ENCODE peak calls at places on chromosomes 16 and 17, in five cellular contexts. B is tibial nerve, F is thoracic aorta, T is heart right ventricle, Y is mammary epithelial cell. Q is an unnamed sample.

GRCh38 chr17:30586818-30587595 is 109.8 kb downstream of the GOSR1 start:
- DNase-seq in B (no peak), F (no peak), T (no peak), Y (peak; percentile 71), Q (no peak)

GRCh38 chr16:86363057-86363490 is 147.3 kb upstream of the FOXF1 start:
- DNase-seq in B (no peak), F (no peak), Y (peak; percentile 55), T (no peak), Q (no peak)

GRCh38 chr16:5064915-5065314 is 841 bp downstream of the C16orf89 start:
- DNase-seq in Y (no peak), B (no peak), T (no peak), F (no peak), Q (peak; percentile 87)

GRCh38 chr16:23302045-23302956 is at the start of gene SCNN1B:
- DNase-seq in F (no peak), T (no peak), B (no peak), Y (no peak), Q (peak; percentile 62)

GRCh38 chr17:67375054-67375427 is 2.0 kb upstream of the PITPNC1 start:
- DNase-seq in Y (no peak), F (no peak), T (no peak), B (no peak), Q (no peak)

GRCh38 chr16:82439678-82440293 is 187.0 kb upstream of the CDH13 start:
- DNase-seq in Y (no peak), B (no peak), T (no peak), F (no peak), Q (peak; percentile 20)

GRCh38 chr16:23836404-23837291 is 865 bp downstream of the PRKCB start:
- DNase-seq in B (no peak), Y (no peak), T (no peak), F (no peak), Q (peak; percentile 31)

GRCh38 chr16:84825896-84826557 is 6.2 kb downstream of the CRISPLD2 start:
- DNase-seq in T (no peak), Y (no peak), B (no peak), F (no peak), Q (no peak)

GRCh38 chr16:29646947-29647346 is 16.1 kb upstream of the SPN start:
- DNase-seq in F (no peak), T (no peak), Y (no peak), B (no peak), Q (no peak)

GRCh38 chr17:71472809-71473789 is 647.7 kb upstream of the SOX9 start:
- DNase-seq in B (no peak), Y (peak; percentile 63), F (no peak), T (peak; percentile 6), Q (no peak)

GRCh38 chr17:55816532-55817272 is 65.9 kb downstream of the PCTP start:
- DNase-seq in B (no peak), Y (no peak), F (no peak), T (no peak), Q (no peak)

GRCh38 chr17:10013360-10014112 is 108.5 kb upstream of the RCVRN start:
- DNase-seq in Y (no peak), T (no peak), B (no peak), F (no peak), Q (no peak)

GRCh38 chr16:14301150-14302030 is 230.3 kb downstream of the MRTFB start:
- DNase-seq in Y (peak; percentile 49), T (peak; percentile 44), B (peak; percentile 29), F (no peak), Q (no peak)

GRCh38 chr16:4182581-4183257 is 59.2 kb downstream of the SRL start:
- DNase-seq in T (no peak), F (no peak), Y (no peak), B (no peak), Q (no peak)

GRCh38 chr16:69340095-69340644 is 598 bp downstream of the NIP7 start:
- DNase-seq in B (no peak), F (no peak), Y (peak; percentile 16), T (peak; percentile 18), Q (no peak)

GRCh38 chr17:74215332-74215727 is 2.0 kb downstream of the TTYH2 start:
- DNase-seq in Y (no peak), F (no peak), B (no peak), T (peak; percentile 56), Q (no peak)

GRCh38 chr17:45006927-45007461 is 38.9 kb upstream of the C1QL1 start:
- DNase-seq in F (no peak), T (no peak), B (no peak), Y (no peak), Q (no peak)

GRCh38 chr17:44007346-44008204 is 3.2 kb downstream of the NAGS start:
- DNase-seq in F (no peak), B (no peak), T (no peak), Y (peak; percentile 15), Q (no peak)

DNA sequence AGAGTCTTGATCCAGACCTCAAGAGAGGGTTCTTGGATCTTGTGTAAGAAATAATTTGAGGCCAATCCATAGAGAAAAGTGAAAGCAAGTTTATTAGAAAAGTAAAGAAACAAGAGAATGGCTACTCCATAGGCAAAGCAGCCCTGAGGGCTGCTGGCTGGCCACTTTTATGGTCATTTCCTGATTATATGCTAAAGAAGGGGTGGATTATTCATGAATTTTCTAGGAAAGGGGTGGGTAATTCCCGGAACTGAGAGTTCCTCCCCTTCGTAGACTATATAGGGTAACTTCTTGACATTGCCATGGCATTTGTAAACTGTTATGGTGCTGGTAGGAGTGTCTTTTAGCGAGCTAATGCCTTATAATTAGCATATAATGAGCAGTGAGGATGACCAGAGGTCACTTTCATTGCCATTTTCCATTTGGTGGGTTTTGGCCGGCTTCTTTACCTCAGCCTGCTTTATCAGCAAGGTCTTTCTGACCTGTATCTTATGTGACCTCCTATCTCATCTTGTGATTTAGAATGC is 4.4 kb downstream of the DHRS7B start:
- DNase-seq in B (no peak), Y (no peak), T (no peak), F (no peak), Q (no peak)
- H3K4me3 ChIP-seq in B (no peak overlapping the region), Y (no peak overlapping the region), T (no peak overlapping the region), F (no peak overlapping the region), Q (no peak overlapping the region)

GRCh38 chr16:62033065-62033464 is 3.2 kb downstream of the CDH8 start:
- DNase-seq in B (no peak), T (no peak), Y (no peak), F (no peak), Q (no peak)

GRCh38 chr16:62034236-62035114 is 1.8 kb downstream of the CDH8 start:
- DNase-seq in B (no peak), T (no peak), F (no peak), Y (no peak), Q (no peak)

GRCh38 chr16:62036807-62037135 is 533 bp upstream of the CDH8 start:
- DNase-seq in Y (no peak), F (no peak), B (no peak), T (no peak), Q (no peak)

GRCh38 chr16:62036101-62036806 is at the start of gene CDH8:
- DNase-seq in B (no peak), F (no peak), Y (peak; percentile 14), T (no peak), Q (no peak)

GRCh38 chr16:62035115-62036092 is 834 bp downstream of the CDH8 start:
- DNase-seq in F (no peak), Y (no peak), T (no peak), B (no peak), Q (no peak)
- H3K27ac ChIP-seq in F (no peak overlapping the region), Y (no peak overlapping the region), T (no peak overlapping the region), B (no peak overlapping the region), Q (no peak overlapping the region)

DNA sequence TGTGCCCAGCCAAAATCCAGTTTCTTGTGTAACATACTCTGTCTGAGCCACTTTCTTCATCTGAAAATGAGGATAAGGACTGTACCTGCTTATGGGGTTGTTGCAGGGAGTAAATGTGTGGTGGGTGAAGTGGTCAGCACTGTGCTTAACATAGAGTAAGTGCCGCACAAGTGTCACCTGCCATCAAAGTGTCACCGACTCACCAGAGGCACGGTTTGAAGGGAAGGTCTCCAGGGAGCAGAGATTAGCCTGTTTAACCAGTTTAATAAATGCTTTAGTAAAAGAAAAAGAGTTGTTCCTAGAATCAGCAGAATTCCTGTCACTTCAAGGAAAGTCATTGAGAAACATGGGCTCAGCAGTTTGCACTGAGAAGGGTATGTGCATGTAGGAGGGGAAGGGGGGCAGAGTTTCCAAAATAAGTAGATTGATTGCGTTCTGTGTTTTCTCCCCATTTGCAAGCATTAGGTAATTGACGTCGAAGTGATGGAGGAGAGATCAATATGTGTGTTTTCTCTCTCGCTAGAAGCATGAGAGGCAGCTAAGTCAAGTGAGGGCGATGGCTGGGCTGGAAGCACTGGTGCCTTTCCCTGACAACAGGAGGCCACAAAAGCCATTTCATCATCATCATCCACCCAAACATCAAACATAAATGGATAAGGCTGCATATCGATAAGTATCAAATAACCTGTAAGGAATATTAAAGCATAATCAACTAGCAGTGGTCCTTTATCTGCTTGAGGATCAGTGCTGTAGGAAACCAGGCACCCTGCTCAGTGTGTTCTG is 19.1 kb downstream of the FAM20A start:
- DNase-seq in T (no peak), F (no peak), Y (no peak), B (no peak), Q (peak; percentile 66)
- TF ChIP-seq CTCF in T (no peak), F (no peak), Y (no peak), B (no peak), Q (no peak)

DNA sequence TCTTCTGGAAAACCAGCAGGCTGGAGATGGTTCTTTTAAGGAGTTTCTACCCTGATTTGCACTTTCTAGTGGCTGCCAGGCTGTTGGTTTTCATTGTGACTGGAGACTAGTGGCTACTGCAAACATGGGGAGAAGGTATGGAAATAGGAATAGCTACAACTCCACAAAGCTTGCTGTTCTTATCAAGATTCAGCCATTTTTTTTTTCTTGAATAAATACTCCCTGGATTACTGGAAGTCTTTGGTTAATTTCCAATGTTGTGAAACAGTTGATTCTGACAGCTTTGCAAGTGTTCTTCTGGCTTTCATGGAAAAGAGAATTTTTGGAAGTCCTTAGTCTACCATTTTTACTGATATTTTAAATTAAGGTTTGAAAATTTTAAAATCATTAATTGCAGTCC is 277.7 kb downstream of the HS3ST3A1 start:
- DNase-seq in T (no peak), F (no peak), B (no peak), Y (no peak), Q (no peak)
- H3K4me3 ChIP-seq in T (no peak overlapping the region), F (no peak overlapping the region), B (no peak overlapping the region), Y (no peak overlapping the region), Q (no peak overlapping the region)